ENCODE peak calls at places on chromosomes 11 and 22, in seven cellular contexts. One of them, this sample, is unnamed.

GRCh38 chr11:123251656-123252344 is 56.8 kb upstream of the CLMP start:
- DNase-seq in effector memory CD4-positive, alpha-beta T cell: no peak
- DNase-seq in right lobe of liver: no peak
- DNase-seq in CD8-positive, alpha-beta T cell: no peak
- DNase-seq in tibial artery: no peak
- DNase-seq in pancreas: no peak
- DNase-seq in CD8-positive, alpha-beta memory T cell: no peak
- DNase-seq in this sample: no peak

GRCh38 chr11:65781152-65781961 is 581 bp upstream of the AP5B1 start:
- DNase-seq in effector memory CD4-positive, alpha-beta T cell: no peak
- DNase-seq in right lobe of liver: peak
- DNase-seq in CD8-positive, alpha-beta T cell: no peak
- DNase-seq in tibial artery: peak
- DNase-seq in pancreas: peak
- DNase-seq in CD8-positive, alpha-beta memory T cell: no peak
- DNase-seq in this sample: no peak

GRCh38 chr11:67268036-67268683 is 1.9 kb downstream of the GRK2 start:
- DNase-seq in effector memory CD4-positive, alpha-beta T cell: peak
- DNase-seq in right lobe of liver: peak
- DNase-seq in CD8-positive, alpha-beta T cell: peak
- DNase-seq in tibial artery: peak
- DNase-seq in pancreas: peak
- DNase-seq in CD8-positive, alpha-beta memory T cell: peak
- DNase-seq in this sample: no peak

GRCh38 chr11:16883179-16883578 is 131.0 kb downstream of the PLEKHA7 start:
- DNase-seq in effector memory CD4-positive, alpha-beta T cell: no peak
- DNase-seq in right lobe of liver: no peak
- DNase-seq in CD8-positive, alpha-beta T cell: no peak
- DNase-seq in tibial artery: no peak
- DNase-seq in pancreas: no peak
- DNase-seq in CD8-positive, alpha-beta memory T cell: no peak
- DNase-seq in this sample: no peak

GRCh38 chr11:20013346-20014066 is 146.8 kb downstream of the DBX1 start:
- DNase-seq in effector memory CD4-positive, alpha-beta T cell: no peak
- DNase-seq in right lobe of liver: no peak
- DNase-seq in CD8-positive, alpha-beta T cell: no peak
- DNase-seq in tibial artery: no peak
- DNase-seq in pancreas: no peak
- DNase-seq in CD8-positive, alpha-beta memory T cell: no peak
- DNase-seq in this sample: no peak

GRCh38 chr11:20207781-20208621 is 47.7 kb upstream of the DBX1 start:
- DNase-seq in effector memory CD4-positive, alpha-beta T cell: no peak
- DNase-seq in right lobe of liver: no peak
- DNase-seq in CD8-positive, alpha-beta T cell: no peak
- DNase-seq in tibial artery: no peak
- DNase-seq in pancreas: no peak
- DNase-seq in CD8-positive, alpha-beta memory T cell: no peak
- DNase-seq in this sample: no peak

GRCh38 chr11:118615282-118615979 is 8.0 kb downstream of the PHLDB1 start:
- DNase-seq in effector memory CD4-positive, alpha-beta T cell: no peak
- DNase-seq in right lobe of liver: no peak
- DNase-seq in CD8-positive, alpha-beta T cell: no peak
- DNase-seq in tibial artery: no peak
- DNase-seq in pancreas: no peak
- DNase-seq in CD8-positive, alpha-beta memory T cell: no peak
- DNase-seq in this sample: no peak

GRCh38 chr11:64120951-64121569 is 44.9 kb downstream of the MACROD1 start:
- DNase-seq in effector memory CD4-positive, alpha-beta T cell: no peak
- DNase-seq in right lobe of liver: no peak
- DNase-seq in CD8-positive, alpha-beta T cell: no peak
- DNase-seq in tibial artery: no peak
- DNase-seq in pancreas: peak
- DNase-seq in CD8-positive, alpha-beta memory T cell: no peak
- DNase-seq in this sample: no peak

GRCh38 chr22:39291501-39291900 is 27.9 kb downstream of the RPL3 start:
- DNase-seq in effector memory CD4-positive, alpha-beta T cell: no peak
- DNase-seq in right lobe of liver: no peak
- DNase-seq in CD8-positive, alpha-beta T cell: no peak
- DNase-seq in tibial artery: no peak
- DNase-seq in pancreas: peak
- DNase-seq in CD8-positive, alpha-beta memory T cell: no peak
- DNase-seq in this sample: no peak

GRCh38 chr11:47057374-47057773 is 119.3 kb downstream of the ARFGAP2 start:
- DNase-seq in effector memory CD4-positive, alpha-beta T cell: no peak
- DNase-seq in right lobe of liver: no peak
- DNase-seq in CD8-positive, alpha-beta T cell: no peak
- DNase-seq in tibial artery: no peak
- DNase-seq in pancreas: no peak
- DNase-seq in CD8-positive, alpha-beta memory T cell: no peak
- DNase-seq in this sample: no peak

GRCh38 chr11:59076876-59077571 is 9.1 kb upstream of the GLYATL1B start:
- DNase-seq in effector memory CD4-positive, alpha-beta T cell: no peak
- DNase-seq in right lobe of liver: no peak
- DNase-seq in CD8-positive, alpha-beta T cell: no peak
- DNase-seq in tibial artery: no peak
- DNase-seq in pancreas: no peak
- DNase-seq in CD8-positive, alpha-beta memory T cell: no peak
- DNase-seq in this sample: no peak

GRCh38 chr11:58928691-58929090 is 10.6 kb upstream of the GLYATL1 start:
- DNase-seq in effector memory CD4-positive, alpha-beta T cell: no peak
- DNase-seq in right lobe of liver: no peak
- DNase-seq in CD8-positive, alpha-beta T cell: no peak
- DNase-seq in tibial artery: no peak
- DNase-seq in pancreas: no peak
- DNase-seq in CD8-positive, alpha-beta memory T cell: no peak
- DNase-seq in this sample: no peak

GRCh38 chr11:14905104-14906033 is 13.3 kb upstream of the CYP2R1 start:
- DNase-seq in effector memory CD4-positive, alpha-beta T cell: peak
- DNase-seq in right lobe of liver: peak
- DNase-seq in CD8-positive, alpha-beta T cell: peak
- DNase-seq in tibial artery: peak
- DNase-seq in pancreas: peak
- DNase-seq in CD8-positive, alpha-beta memory T cell: peak
- DNase-seq in this sample: no peak

GRCh38 chr11:59658036-59658435 is 10.8 kb downstream of the PATL1 start:
- DNase-seq in effector memory CD4-positive, alpha-beta T cell: no peak
- DNase-seq in right lobe of liver: no peak
- DNase-seq in CD8-positive, alpha-beta T cell: no peak
- DNase-seq in tibial artery: no peak
- DNase-seq in pancreas: no peak
- DNase-seq in CD8-positive, alpha-beta memory T cell: no peak
- DNase-seq in this sample: no peak

GRCh38 chr11:43366597-43367121 is 7.9 kb downstream of the TTC17 start:
- DNase-seq in effector memory CD4-positive, alpha-beta T cell: no peak
- DNase-seq in right lobe of liver: no peak
- DNase-seq in CD8-positive, alpha-beta T cell: no peak
- DNase-seq in tibial artery: no peak
- DNase-seq in pancreas: no peak
- DNase-seq in CD8-positive, alpha-beta memory T cell: no peak
- DNase-seq in this sample: no peak

DNA sequence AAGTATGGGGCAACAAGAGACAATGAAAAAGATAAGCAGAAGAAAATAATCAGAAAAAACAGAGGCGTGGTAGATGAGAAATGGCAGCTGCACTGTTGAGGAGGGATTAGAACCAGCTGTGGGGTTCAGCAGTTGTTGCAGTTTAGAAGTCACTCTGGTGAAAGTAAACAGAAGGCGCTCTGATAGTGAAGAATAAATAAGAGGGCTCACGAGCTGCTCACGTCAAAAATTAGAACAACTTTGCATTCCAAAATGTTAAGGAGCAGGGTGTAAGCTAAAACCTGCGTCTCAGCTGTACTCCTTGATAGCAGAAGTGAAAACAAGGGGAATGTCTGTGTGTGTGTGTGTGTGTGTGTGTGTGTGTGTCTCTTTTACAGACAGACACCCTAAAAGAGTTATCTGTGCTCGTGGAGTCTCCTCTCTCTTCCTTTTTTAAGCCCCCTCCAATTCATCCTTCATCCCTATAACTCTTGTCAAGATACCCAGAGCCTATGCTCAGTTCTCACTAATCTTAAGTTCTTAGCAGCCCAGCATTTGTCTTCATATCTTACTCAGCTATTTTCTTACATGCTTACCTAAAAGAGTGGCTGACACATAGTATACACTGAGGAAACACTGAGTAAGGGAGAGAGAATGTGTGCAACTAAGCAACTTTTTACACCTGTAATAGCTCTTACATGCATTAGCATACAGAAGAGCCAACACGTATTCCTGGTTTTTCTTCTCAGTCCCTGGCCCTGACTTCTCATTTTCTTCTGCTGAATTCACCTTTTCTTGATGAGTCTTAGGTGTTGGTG is 8.9 kb downstream of the TTC17 start:
- DNase-seq in effector memory CD4-positive, alpha-beta T cell: no peak
- DNase-seq in right lobe of liver: no peak
- DNase-seq in CD8-positive, alpha-beta T cell: no peak
- DNase-seq in tibial artery: no peak
- DNase-seq in pancreas: no peak
- DNase-seq in CD8-positive, alpha-beta memory T cell: no peak
- DNase-seq in this sample: no peak
- H3K27ac ChIP-seq in effector memory CD4-positive, alpha-beta T cell: no peak
- H3K27ac ChIP-seq in right lobe of liver: no peak
- H3K27ac ChIP-seq in CD8-positive, alpha-beta T cell: no peak
- H3K27ac ChIP-seq in tibial artery: no peak
- H3K27ac ChIP-seq in pancreas: no peak
- H3K27ac ChIP-seq in CD8-positive, alpha-beta memory T cell: no peak
- H3K27ac ChIP-seq in this sample: no peak

DNA sequence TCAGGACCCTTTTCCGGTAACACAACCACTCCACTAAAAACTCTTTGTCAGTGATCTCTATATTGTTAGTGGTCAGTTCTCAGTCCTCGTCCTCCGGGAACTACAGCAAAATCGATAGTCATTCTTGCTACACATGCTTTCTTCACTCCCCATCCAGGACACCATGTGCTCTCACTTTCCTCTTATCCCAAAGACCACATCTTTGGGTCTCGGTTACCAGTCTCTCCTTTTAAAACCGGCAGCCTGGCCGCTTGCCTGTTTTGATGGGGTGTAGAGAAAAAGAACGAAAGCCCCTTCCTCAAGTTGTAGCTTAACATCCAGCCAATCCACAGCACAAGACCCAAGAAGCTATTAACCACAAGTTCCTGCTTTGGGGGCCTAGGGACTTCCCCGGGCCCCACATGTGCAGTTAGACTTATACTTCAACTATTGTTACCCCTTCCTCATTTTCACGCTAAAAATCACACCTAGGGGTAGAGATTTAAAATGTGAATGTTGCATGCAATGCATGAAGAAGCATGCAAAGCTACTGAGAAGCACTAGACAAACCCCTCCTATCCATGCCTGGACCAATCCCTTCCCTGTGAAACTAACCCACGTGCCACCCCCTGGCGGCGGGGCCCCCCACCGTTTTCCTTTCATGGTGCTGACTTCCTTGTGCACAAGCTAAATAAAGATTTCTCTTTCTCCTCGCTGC is 1.5 kb upstream of the TOLLIP start:
- DNase-seq in effector memory CD4-positive, alpha-beta T cell: no peak
- DNase-seq in right lobe of liver: no peak
- DNase-seq in CD8-positive, alpha-beta T cell: peak
- DNase-seq in tibial artery: no peak
- DNase-seq in pancreas: no peak
- DNase-seq in CD8-positive, alpha-beta memory T cell: peak
- DNase-seq in this sample: no peak
- H3K27ac ChIP-seq in effector memory CD4-positive, alpha-beta T cell: peak
- H3K27ac ChIP-seq in right lobe of liver: no peak
- H3K27ac ChIP-seq in CD8-positive, alpha-beta T cell: peak
- H3K27ac ChIP-seq in tibial artery: no peak
- H3K27ac ChIP-seq in pancreas: peak
- H3K27ac ChIP-seq in CD8-positive, alpha-beta memory T cell: no peak
- H3K27ac ChIP-seq in this sample: no peak

GRCh38 chr11:3833461-3833860 is 7.3 kb downstream of the RHOG start:
- DNase-seq in effector memory CD4-positive, alpha-beta T cell: no peak
- DNase-seq in right lobe of liver: no peak
- DNase-seq in CD8-positive, alpha-beta T cell: no peak
- DNase-seq in tibial artery: no peak
- DNase-seq in pancreas: no peak
- DNase-seq in CD8-positive, alpha-beta memory T cell: no peak
- DNase-seq in this sample: no peak

GRCh38 chr11:3835752-3836151 is 5.0 kb downstream of the RHOG start:
- DNase-seq in effector memory CD4-positive, alpha-beta T cell: no peak
- DNase-seq in right lobe of liver: no peak
- DNase-seq in CD8-positive, alpha-beta T cell: no peak
- DNase-seq in tibial artery: no peak
- DNase-seq in pancreas: no peak
- DNase-seq in CD8-positive, alpha-beta memory T cell: no peak
- DNase-seq in this sample: no peak

GRCh38 chr11:3832816-3833215 is 7.9 kb downstream of the RHOG start:
- DNase-seq in effector memory CD4-positive, alpha-beta T cell: no peak
- DNase-seq in right lobe of liver: no peak
- DNase-seq in CD8-positive, alpha-beta T cell: no peak
- DNase-seq in tibial artery: no peak
- DNase-seq in pancreas: no peak
- DNase-seq in CD8-positive, alpha-beta memory T cell: no peak
- DNase-seq in this sample: no peak

GRCh38 chr11:3835100-3835485 is 5.7 kb downstream of the RHOG start:
- DNase-seq in effector memory CD4-positive, alpha-beta T cell: no peak
- DNase-seq in right lobe of liver: no peak
- DNase-seq in CD8-positive, alpha-beta T cell: no peak
- DNase-seq in tibial artery: no peak
- DNase-seq in pancreas: no peak
- DNase-seq in CD8-positive, alpha-beta memory T cell: no peak
- DNase-seq in this sample: no peak

GRCh38 chr11:3834349-3835099 is 6.2 kb downstream of the RHOG start:
- DNase-seq in effector memory CD4-positive, alpha-beta T cell: no peak
- DNase-seq in right lobe of liver: peak
- DNase-seq in CD8-positive, alpha-beta T cell: no peak
- DNase-seq in tibial artery: peak
- DNase-seq in pancreas: no peak
- DNase-seq in CD8-positive, alpha-beta memory T cell: no peak
- DNase-seq in this sample: no peak
- H3K27ac ChIP-seq in effector memory CD4-positive, alpha-beta T cell: peak
- H3K27ac ChIP-seq in right lobe of liver: peak
- H3K27ac ChIP-seq in CD8-positive, alpha-beta T cell: no peak
- H3K27ac ChIP-seq in tibial artery: no peak
- H3K27ac ChIP-seq in pancreas: no peak
- H3K27ac ChIP-seq in CD8-positive, alpha-beta memory T cell: peak
- H3K27ac ChIP-seq in this sample: peak

DNA sequence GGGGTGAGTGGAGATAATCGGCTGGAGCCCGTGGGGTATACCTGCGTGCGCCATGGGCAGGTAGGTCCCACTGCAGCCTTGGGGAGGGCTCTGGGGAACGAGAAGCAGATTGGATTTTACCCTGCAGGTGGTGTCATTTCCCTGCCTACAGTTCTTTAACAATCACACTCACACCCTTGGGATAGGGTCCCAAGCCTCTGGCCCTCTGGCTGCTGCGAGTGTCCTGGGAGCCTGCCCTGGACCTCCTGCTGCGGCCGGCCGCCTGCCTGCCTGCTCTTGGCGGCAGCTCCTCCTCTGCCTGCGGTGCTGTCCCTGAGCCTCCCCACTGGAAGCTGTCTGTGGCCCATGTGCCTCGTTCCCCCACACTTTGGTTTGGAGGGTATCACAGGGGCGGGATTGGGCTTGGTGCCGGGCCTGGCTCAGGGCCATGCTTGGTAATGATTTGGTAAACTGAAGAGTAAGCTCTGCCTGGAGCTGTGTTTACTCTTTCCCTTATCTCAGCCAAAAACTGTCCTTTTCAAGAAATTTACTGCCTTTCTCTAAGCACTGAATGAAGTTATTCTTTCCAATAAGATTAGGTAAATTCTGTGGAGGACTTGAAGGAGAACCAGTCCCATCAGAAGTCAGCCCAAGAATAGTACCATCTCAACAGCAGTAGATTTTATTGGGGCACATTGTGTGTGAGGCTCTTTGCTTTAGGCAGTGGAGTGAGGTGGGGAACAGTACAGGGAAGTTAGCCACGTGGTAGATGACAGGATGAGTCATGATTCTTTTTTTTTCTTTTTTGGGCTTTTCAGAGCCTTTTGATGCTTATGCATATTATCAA is 53.7 kb downstream of the TBC1D22A start:
- DNase-seq in effector memory CD4-positive, alpha-beta T cell: no peak
- DNase-seq in right lobe of liver: peak
- DNase-seq in CD8-positive, alpha-beta T cell: no peak
- DNase-seq in tibial artery: no peak
- DNase-seq in pancreas: no peak
- DNase-seq in CD8-positive, alpha-beta memory T cell: no peak
- DNase-seq in this sample: no peak
- H3K27ac ChIP-seq in effector memory CD4-positive, alpha-beta T cell: no peak
- H3K27ac ChIP-seq in right lobe of liver: peak
- H3K27ac ChIP-seq in CD8-positive, alpha-beta T cell: no peak
- H3K27ac ChIP-seq in tibial artery: peak
- H3K27ac ChIP-seq in pancreas: no peak
- H3K27ac ChIP-seq in CD8-positive, alpha-beta memory T cell: no peak
- H3K27ac ChIP-seq in this sample: peak